ENCODE peak calls at places on chromosome 22, in four cellular contexts. W is foreskin fibroblast, L is HFFc6, B is type B pancreatic cell. F is an unnamed sample.

GRCh38 chr22:17366830-17367229 is 2.4 kb upstream of the CECR2 start:
- DNase-seq in W (no peak), B (no peak), L (no peak), F (no peak)

GRCh38 chr22:27420817-27421361 is 380.7 kb downstream of the MN1 start:
- DNase-seq in W (peak; percentile 88), L (peak; percentile 59), B (no peak), F (peak; percentile 96)

GRCh38 chr22:40415531-40416266 is 45.3 kb downstream of the SGSM3 start:
- DNase-seq in B (no peak), W (no peak), L (no peak), F (peak; percentile 81)

GRCh38 chr22:42805016-42805997 is 51.8 kb downstream of the ARFGAP3 start:
- DNase-seq in W (no peak), B (no peak), L (no peak), F (peak; percentile 84)

GRCh38 chr22:49328076-49328475 is 499.6 kb downstream of the BRD1 start:
- DNase-seq in W (no peak), B (peak; percentile 49), L (no peak), F (peak; percentile 73)

GRCh38 chr22:20031732-20032406 is 11.0 kb downstream of the TANGO2 start:
- DNase-seq in W (no peak), B (no peak), L (no peak), F (no peak)

GRCh38 chr22:26674211-26675190 is 17.1 kb downstream of the MIAT start:
- DNase-seq in L (no peak), B (no peak), W (no peak), F (no peak)

GRCh38 chr22:31218565-31219262 is 6.6 kb downstream of the LIMK2 start:
- DNase-seq in L (no peak), B (no peak), W (no peak), F (no peak)

GRCh38 chr22:19888131-19888746 is 33.6 kb upstream of the GNB1L start:
- DNase-seq in B (no peak), L (no peak), W (no peak), F (no peak)

GRCh38 chr22:50728523-50728931 is 9.5 kb upstream of the ACR start:
- DNase-seq in W (no peak), B (no peak), L (no peak), F (no peak)

GRCh38 chr22:31488988-31489617 is 539 bp downstream of the EIF4ENIF1 start:
- DNase-seq in B (peak; percentile 77), W (peak; percentile 18), L (no peak), F (peak; percentile 85)

GRCh38 chr22:27474711-27475547 is 326.6 kb downstream of the MN1 start:
- DNase-seq in L (peak; percentile 91), B (no peak), W (peak; percentile 74), F (peak; percentile 88)

GRCh38 chr22:50014655-50015401 is 2.3 kb upstream of the IL17REL start:
- DNase-seq in B (peak; percentile 69), L (no peak), W (no peak), F (no peak)

GRCh38 chr22:49305215-49305965 is 522.3 kb downstream of the BRD1 start:
- DNase-seq in L (no peak), B (peak; percentile 91), W (no peak), F (peak; percentile 94)

GRCh38 chr22:26629988-26630761 is 8.4 kb downstream of the CRYBA4 start:
- DNase-seq in W (no peak), B (no peak), L (no peak), F (no peak)

GRCh38 chr22:45970709-45971388 is 6.1 kb downstream of the WNT7B start:
- DNase-seq in W (no peak), B (no peak), L (no peak), F (no peak)

GRCh38 chr22:49322861-49323622 is 504.6 kb downstream of the BRD1 start:
- DNase-seq in B (peak; percentile 48), W (no peak), L (no peak), F (peak; percentile 78)

GRCh38 chr22:17920145-17920605 is 104.2 kb downstream of the MICAL3 start:
- DNase-seq in L (no peak), W (no peak), B (no peak), F (no peak)

GRCh38 chr22:17985606-17986005 is 38.8 kb downstream of the MICAL3 start:
- DNase-seq in L (no peak), B (no peak), W (no peak), F (no peak)

GRCh38 chr22:32480238-32480637 is 5.6 kb downstream of the FBXO7 start:
- DNase-seq in B (no peak), W (no peak), L (no peak), F (no peak)

GRCh38 chr22:29788339-29789279 is 21.4 kb downstream of the UQCR10 start:
- DNase-seq in L (no peak), W (no peak), B (no peak), F (no peak)

GRCh38 chr22:40540265-40540664 is 96.3 kb downstream of the MRTFA start:
- DNase-seq in L (no peak), B (no peak), W (no peak), F (no peak)

GRCh38 chr22:45208993-45209838 is 31.5 kb downstream of the KIAA0930 start:
- DNase-seq in L (peak; percentile 81), W (peak; percentile 77), B (no peak), F (peak; percentile 85)

GRCh38 chr22:24989541-24989951 is 37.0 kb downstream of the KIAA1671 start:
- DNase-seq in L (no peak), B (no peak), W (no peak), F (no peak)

GRCh38 chr22:46070215-46070721 is 80.1 kb upstream of the PPARA start:
- DNase-seq in L (no peak), B (no peak), W (peak; percentile 64), F (no peak)

GRCh38 chr22:45832959-45833580 is 143.9 kb downstream of the WNT7B start:
- DNase-seq in B (no peak), L (no peak), W (no peak), F (no peak)

GRCh38 chr22:17997456-17997855 is 26.9 kb downstream of the MICAL3 start:
- DNase-seq in B (no peak), W (no peak), L (peak; percentile 19), F (no peak)

GRCh38 chr22:50526849-50527801 is 1.7 kb upstream of the SCO2 start:
- DNase-seq in W (no peak), L (no peak), B (no peak), F (no peak)

DNA sequence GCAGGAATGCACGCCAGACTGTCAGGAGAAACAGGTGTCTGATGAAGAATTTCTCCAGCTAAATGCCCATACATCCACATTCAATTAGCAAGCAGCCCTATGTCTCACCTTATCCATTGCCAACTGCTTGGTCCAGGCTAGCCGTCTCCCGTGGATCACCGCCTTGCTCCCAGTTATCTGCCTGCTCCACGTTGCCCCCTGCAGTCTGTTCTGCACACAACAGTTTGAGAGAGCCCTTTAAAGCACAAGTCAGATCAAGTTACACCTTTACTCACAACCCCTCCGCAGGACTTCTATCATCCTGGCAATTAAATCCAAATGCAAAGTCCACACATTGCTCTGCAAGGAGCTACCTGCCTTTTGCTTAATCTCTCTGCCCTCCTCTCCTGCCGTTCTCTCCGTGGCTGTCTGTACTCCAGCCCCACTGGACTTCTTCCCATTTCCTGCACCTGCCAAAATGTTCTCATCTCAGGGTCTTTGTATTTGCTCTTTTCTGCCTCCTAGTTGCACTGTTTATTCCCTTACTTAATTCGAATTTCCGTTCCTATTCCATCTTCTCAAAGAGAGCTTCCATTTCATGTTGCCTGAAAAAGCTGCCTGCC is 185.3 kb upstream of the LARGE1 start:
- DNase-seq in L (no peak), B (peak; percentile 73), W (no peak), F (peak; percentile 69)
- TF ChIP-seq CTCF in L (peak; percentile 27), B (peak; percentile 83), W (no peak), F (peak; percentile 26)

GRCh38 chr22:37887610-37888378 is 18.3 kb upstream of the MICALL1 start:
- DNase-seq in L (peak; percentile 54), W (peak; percentile 26), B (no peak), F (peak; percentile 89)
- TF ChIP-seq CTCF in L (peak; percentile 73), W (peak; percentile 81), B (peak; percentile 65), F (peak; percentile 86)

GRCh38 chr22:41787331-41787730 is 13.1 kb upstream of the CCDC134 start:
- DNase-seq in B (no peak), W (no peak), L (no peak), F (no peak)
- TF ChIP-seq CTCF in B (no peak), W (no peak), L (no peak), F (no peak)

GRCh38 chr22:23531966-23532735 is 47.9 kb downstream of the IGLL1 start:
- DNase-seq in W (no peak), L (no peak), B (no peak), F (no peak)

GRCh38 chr22:23532756-23533155 is 47.3 kb downstream of the IGLL1 start:
- DNase-seq in L (no peak), W (no peak), B (no peak), F (no peak)

GRCh38 chr22:23534201-23534850 is 45.8 kb downstream of the IGLL1 start:
- DNase-seq in L (no peak), W (no peak), B (no peak), F (no peak)

GRCh38 chr22:23533771-23534191 is 46.3 kb downstream of the IGLL1 start:
- DNase-seq in L (no peak), W (no peak), B (no peak), F (no peak)

DNA sequence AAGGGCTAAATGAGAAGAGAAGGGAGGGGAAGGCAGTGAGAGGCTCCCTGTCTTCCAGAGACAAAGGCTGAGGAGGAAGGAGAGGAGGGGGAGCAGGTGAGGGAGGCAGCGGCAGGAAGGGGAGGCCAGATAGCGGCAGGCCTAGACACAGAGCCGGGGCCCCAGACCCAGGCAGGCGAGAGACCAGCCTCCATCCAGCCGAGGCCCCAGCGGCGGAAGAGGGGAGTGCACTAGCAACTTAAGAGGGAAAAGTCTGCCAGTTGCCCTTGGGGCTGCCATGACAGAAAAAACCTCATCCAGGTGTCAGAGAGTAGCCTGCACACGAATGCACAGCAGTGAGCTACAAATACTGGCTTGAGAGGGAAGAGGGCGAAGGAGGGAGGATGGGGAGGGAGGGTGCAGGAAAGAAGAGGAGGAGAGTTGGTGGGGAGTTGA is 46.7 kb downstream of the IGLL1 start:
- DNase-seq in B (peak; percentile 85), W (no peak), L (no peak), F (peak; percentile 82)
- TF ChIP-seq CTCF in B (peak; percentile 76), W (peak; percentile 32), L (no peak), F (peak; percentile 54)

DNA sequence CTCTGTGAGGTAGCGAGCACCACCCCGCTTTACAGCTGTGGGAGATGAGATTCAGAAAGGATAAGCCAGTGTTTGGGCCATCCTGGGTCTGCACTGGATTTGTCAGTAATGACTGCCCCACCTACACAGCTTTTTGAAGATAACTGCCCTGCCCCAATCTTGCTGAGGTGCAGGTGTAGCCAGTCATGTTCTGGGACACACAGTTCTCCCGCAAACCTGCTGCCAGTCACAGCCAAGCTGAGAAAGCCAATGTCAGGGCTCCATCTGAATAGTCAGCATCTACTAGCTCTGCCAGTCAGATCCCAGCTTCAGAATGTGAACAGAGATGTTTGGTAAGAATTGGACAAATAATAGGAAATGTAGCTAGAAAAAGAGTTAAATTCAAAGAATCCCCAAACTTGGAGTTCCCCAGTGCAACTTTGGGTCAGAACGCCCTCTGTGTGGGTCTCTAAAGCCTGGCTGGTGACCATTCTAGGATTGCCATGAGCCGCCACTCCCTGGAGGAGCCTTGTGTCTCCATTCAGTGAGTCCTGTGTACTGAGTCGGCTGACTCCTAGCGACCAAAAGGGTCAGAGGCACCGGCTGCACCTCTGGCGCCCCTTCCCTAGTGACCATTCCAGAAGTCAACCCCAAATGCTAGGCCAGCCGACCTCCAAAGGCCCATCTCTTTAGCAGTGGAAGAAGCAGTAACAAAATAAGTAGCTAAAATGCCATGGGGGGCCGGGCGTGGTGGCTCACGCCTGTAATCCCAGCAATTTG is 2.4 kb upstream of the MB start:
- DNase-seq in W (no peak), B (no peak), L (no peak), F (no peak)
- TF ChIP-seq CTCF in W (no peak), B (no peak), L (no peak), F (no peak)